ENCODE peak calls at places on chromosomes 13 and 19, in ten cellular contexts. B is neuronal stem cell; M is tibial nerve; R is Karpas-422; Q is adrenal gland; H is uterus; D is SJSA1; V is RWPE2; F is colonic mucosa; L is CD8-positive, alpha-beta T cell. T is an unnamed sample.

GRCh38 chr13:40682449-40683240 is 16.2 kb upstream of the FOXO1 start:
- DNase-seq in H (no peak), L (no peak), R (peak; percentile 89), F (no peak), V (no peak), D (no peak), Q (no peak), B (no peak), M (no peak), T (peak; percentile 24)

GRCh38 chr19:49639401-49640112 is 386 bp downstream of the RRAS start:
- DNase-seq in R (peak; percentile 49), V (peak; percentile 43), D (no peak), B (peak; percentile 33), L (no peak), F (peak; percentile 41), M (no peak), Q (no peak), H (peak; percentile 63), T (no peak)

GRCh38 chr13:75440100-75440499 is 41.9 kb downstream of the TBC1D4 start:
- DNase-seq in H (no peak), B (no peak), M (no peak), V (no peak), F (peak; percentile 75), D (no peak), Q (no peak), L (no peak), R (no peak), T (peak; percentile 62)

GRCh38 chr13:33487575-33488243 is 202.2 kb upstream of the STARD13 start:
- DNase-seq in V (no peak), H (peak; percentile 19), M (no peak), R (peak; percentile 58), F (peak; percentile 25), D (no peak), Q (no peak), B (no peak), L (no peak), T (peak; percentile 46)

GRCh38 chr13:43799191-43799590 is 12.4 kb upstream of the ENOX1 start:
- DNase-seq in Q (no peak), H (no peak), B (no peak), V (no peak), R (no peak), M (no peak), L (no peak), D (no peak), F (no peak), T (no peak)

GRCh38 chr13:110506859-110507566 is 54.5 kb downstream of the RAB20 start:
- DNase-seq in R (no peak), L (no peak), H (no peak), D (no peak), Q (peak; percentile 84), B (no peak), V (no peak), F (peak; percentile 94), M (peak; percentile 33), T (peak; percentile 99)

GRCh38 chr13:90750021-90750420 is 597.5 kb upstream of the MIR17HG start:
- DNase-seq in V (no peak), B (no peak), R (no peak), L (no peak), M (no peak), F (no peak), D (no peak), Q (no peak), H (no peak), T (no peak)

GRCh38 chr13:20873348-20873747 is 29.2 kb downstream of the XPO4 start:
- DNase-seq in Q (no peak), R (no peak), F (no peak), V (no peak), L (no peak), B (peak; percentile 38), M (no peak), D (no peak), H (no peak), T (no peak)

GRCh38 chr19:23460656-23461055 is 65.4 kb upstream of the ZNF91 start:
- DNase-seq in R (no peak), B (no peak), F (no peak), H (no peak), L (no peak), Q (no peak), V (no peak), M (no peak), D (no peak), T (no peak)

GRCh38 chr19:50844296-50844935 is 10.3 kb upstream of the KLK3 start:
- DNase-seq in L (no peak), F (no peak), D (no peak), R (no peak), H (no peak), V (no peak), Q (no peak), B (no peak), M (no peak), T (no peak)

GRCh38 chr19:14563989-14564650 is 7.7 kb downstream of the NDUFB7 start:
- DNase-seq in B (no peak), Q (no peak), F (no peak), H (no peak), D (no peak), M (no peak), V (peak; percentile 94), R (peak; percentile 96), L (peak; percentile 32), T (peak; percentile 50)

GRCh38 chr13:37187110-37187509 is 81.6 kb upstream of the CSNK1A1L start:
- DNase-seq in V (no peak), F (no peak), H (no peak), Q (no peak), M (no peak), L (no peak), B (no peak), D (no peak), R (no peak), T (no peak)

DNA sequence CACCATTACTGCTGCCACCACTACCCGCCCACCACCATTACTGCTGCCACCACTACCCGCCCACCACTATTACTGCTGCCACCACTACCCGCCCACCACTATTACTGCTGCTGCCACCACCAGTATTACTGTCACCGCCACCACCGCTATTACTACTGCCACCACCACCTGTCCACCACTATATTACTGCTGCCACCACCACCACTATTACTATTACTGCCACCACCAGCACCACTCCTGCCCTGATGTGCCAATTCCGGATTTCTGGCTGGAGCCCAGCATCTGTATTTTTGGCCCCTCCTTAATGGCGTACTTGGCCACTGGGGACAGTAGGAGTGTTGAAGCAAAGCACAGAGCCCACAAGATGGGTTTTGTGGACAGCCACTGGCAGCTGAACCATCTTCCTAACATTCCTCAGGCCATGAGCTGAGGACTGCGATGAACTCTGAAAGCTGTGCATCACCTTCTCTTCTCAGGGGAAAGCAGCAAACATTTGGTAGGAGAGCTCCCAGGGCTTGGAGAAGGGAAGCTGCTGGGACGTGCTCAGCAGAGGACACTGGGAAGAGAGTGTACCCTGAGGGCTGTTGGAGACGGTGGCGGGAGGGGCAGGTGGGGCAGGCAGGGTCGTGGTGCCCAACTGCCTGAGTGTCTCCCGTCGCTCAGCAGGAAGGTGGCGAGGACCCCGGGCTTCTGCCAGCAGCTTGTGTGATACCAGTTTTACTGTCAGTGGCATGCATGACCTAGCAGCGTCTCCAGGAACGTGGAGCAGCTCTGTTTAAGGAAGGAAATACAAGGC is 23.0 kb downstream of the CUL4A start:
- DNase-seq in M (no peak), F (no peak), Q (no peak), L (no peak), D (peak; percentile 34), H (no peak), V (no peak), B (no peak), R (no peak), T (no peak)
- H3K36me3 ChIP-seq in M (peaks cover 99% of the 10 kb centered on the region), F (peaks cover 6% of the 10 kb centered on the region), Q (no peaks in the 10 kb centered on the region), L (peaks cover 32% of the 10 kb centered on the region), D (peaks cover 75% of the 10 kb centered on the region), H (no peaks in the 10 kb centered on the region), V (peaks cover 50% of the 10 kb centered on the region), B (peaks cover 88% of the 10 kb centered on the region), R (peaks cover 18% of the 10 kb centered on the region), T (peaks cover 9% of the 10 kb centered on the region)

GRCh38 chr19:3058009-3058820 is 4.1 kb downstream of the TLE5 start:
- DNase-seq in V (no peak), F (no peak), L (no peak), M (no peak), D (no peak), B (no peak), R (no peak), Q (peak; percentile 95), H (no peak), T (no peak)
- H3K36me3 ChIP-seq in V (peaks cover 67% of the 10 kb centered on the region), F (peaks cover 11% of the 10 kb centered on the region), L (peaks cover 63% of the 10 kb centered on the region), M (peaks cover 68% of the 10 kb centered on the region), D (peaks cover 72% of the 10 kb centered on the region), B (peaks cover 71% of the 10 kb centered on the region), R (peaks cover 6% of the 10 kb centered on the region), Q (no peaks in the 10 kb centered on the region), H (no peaks in the 10 kb centered on the region), T (peaks cover 20% of the 10 kb centered on the region)

GRCh38 chr19:53916004-53916403 is 6.9 kb downstream of the CACNG7 start:
- DNase-seq in Q (no peak), V (no peak), B (no peak), M (no peak), H (no peak), F (no peak), D (no peak), L (no peak), R (no peak), T (no peak)

GRCh38 chr19:53912653-53913052 is 3.6 kb downstream of the CACNG7 start:
- DNase-seq in M (no peak), F (no peak), D (no peak), L (no peak), R (peak; percentile 67), Q (no peak), B (no peak), V (no peak), H (no peak), T (no peak)

GRCh38 chr19:53910170-53910518 is 1.1 kb downstream of the CACNG7 start:
- DNase-seq in F (no peak), Q (no peak), H (no peak), B (peak; percentile 53), D (no peak), R (no peak), M (no peak), V (no peak), L (no peak), T (no peak)

GRCh38 chr19:53917356-53917755 is 8.3 kb downstream of the CACNG7 start:
- DNase-seq in M (no peak), V (no peak), L (no peak), H (no peak), D (no peak), R (no peak), F (no peak), Q (no peak), B (no peak), T (no peak)

DNA sequence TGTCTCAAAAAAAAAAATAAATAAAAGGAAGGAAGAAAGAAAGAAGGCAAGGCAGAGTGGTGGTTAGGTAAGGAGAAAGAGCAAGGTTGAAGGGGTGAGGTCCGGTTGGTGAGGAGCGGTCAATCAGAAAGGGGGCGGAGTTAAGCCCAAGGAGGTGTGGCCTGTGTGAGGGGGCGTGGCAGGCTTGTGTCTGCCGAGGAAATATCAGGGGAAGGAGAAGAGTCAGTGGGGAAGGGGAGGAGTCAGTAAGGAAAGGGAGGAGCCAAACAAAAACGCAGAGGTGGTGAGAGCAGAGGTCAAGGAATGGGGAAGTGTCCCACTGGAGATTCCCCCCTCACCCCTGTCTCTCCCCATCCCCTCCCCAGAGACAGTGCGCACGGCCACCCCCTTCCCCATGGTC is 5.9 kb downstream of the CACNG7 start:
- DNase-seq in R (no peak), H (no peak), L (no peak), F (no peak), V (no peak), B (no peak), M (no peak), D (no peak), Q (no peak), T (no peak)
- H3K36me3 ChIP-seq in R (no peaks in the 10 kb centered on the region), H (no peaks in the 10 kb centered on the region), L (no peaks in the 10 kb centered on the region), F (no peaks in the 10 kb centered on the region), V (no peaks in the 10 kb centered on the region), B (peaks cover 69% of the 10 kb centered on the region), M (no peaks in the 10 kb centered on the region), D (no peaks in the 10 kb centered on the region), Q (no peaks in the 10 kb centered on the region), T (no peaks in the 10 kb centered on the region)

GRCh38 chr13:50094615-50095293 is 79.5 kb downstream of the KCNRG start:
- DNase-seq in F (no peak), Q (no peak), D (no peak), V (no peak), L (no peak), M (no peak), R (no peak), B (no peak), H (no peak), T (no peak)
- H3K36me3 ChIP-seq in F (no peaks in the 10 kb centered on the region), Q (no peaks in the 10 kb centered on the region), D (peaks cover 15% of the 10 kb centered on the region), V (peaks cover 8% of the 10 kb centered on the region), L (no peaks in the 10 kb centered on the region), M (peaks cover 11% of the 10 kb centered on the region), R (peaks cover 31% of the 10 kb centered on the region), B (peaks cover 7% of the 10 kb centered on the region), H (no peaks in the 10 kb centered on the region), T (no peaks in the 10 kb centered on the region)